ENCODE peak calls at places on chromosomes 5 and 9, in nine cellular contexts. E, H, T, L, O, F, J, B and N are unnamed samples.

GRCh38 chr9:130323051-130323757 is 57.6 kb downstream of the HMCN2 start:
- DNase-seq in E (no peak), H (no peak), T (no peak), L (no peak), O (no peak), F (no peak), J (no peak), B (no peak), N (no peak)

GRCh38 chr5:80229902-80230255 is 26.0 kb downstream of the SERINC5 start:
- DNase-seq in E (no peak), H (no peak), T (no peak), L (no peak), O (no peak), F (no peak), J (no peak), B (no peak), N (no peak)

GRCh38 chr9:137435381-137435891 is 5.7 kb downstream of the ENTPD8 start:
- DNase-seq in E (no peak), H (no peak), T (no peak), L (no peak), O (no peak), F (no peak), J (no peak), B (peak), N (no peak)

GRCh38 chr9:124684140-124684539 is 87.0 kb downstream of the NR6A1 start:
- DNase-seq in E (peak), H (no peak), T (no peak), L (no peak), O (no peak), F (no peak), J (no peak), B (no peak), N (no peak)

GRCh38 chr5:172676914-172677475 is 35.9 kb downstream of the NEURL1B start:
- DNase-seq in E (no peak), H (no peak), T (no peak), L (no peak), O (no peak), F (no peak), J (no peak), B (no peak), N (no peak)

GRCh38 chr5:1744393-1745189 is 55.0 kb downstream of the MRPL36 start:
- DNase-seq in E (no peak), H (no peak), T (no peak), L (no peak), O (no peak), F (no peak), J (no peak), B (no peak), N (no peak)

GRCh38 chr5:87210076-87210475 is 57.6 kb upstream of the RASA1 start:
- DNase-seq in E (no peak), H (no peak), T (no peak), L (no peak), O (no peak), F (no peak), J (no peak), B (no peak), N (no peak)

GRCh38 chr9:74499770-74500583 is 2.8 kb downstream of the RORB start:
- DNase-seq in E (no peak), H (no peak), T (peak), L (no peak), O (peak), F (no peak), J (no peak), B (peak), N (peak)

GRCh38 chr9:132627120-132627519 is 42.7 kb downstream of the DDX31 start:
- DNase-seq in E (no peak), H (no peak), T (no peak), L (no peak), O (no peak), F (peak), J (no peak), B (no peak), N (no peak)

GRCh38 chr9:114958021-114958846 is 27.8 kb upstream of the TNFSF8 start:
- DNase-seq in E (peak), H (peak), T (peak), L (no peak), O (peak), F (peak), J (peak), B (no peak), N (no peak)

GRCh38 chr9:19127881-19128719 is 808 bp upstream of the PLIN2 start:
- DNase-seq in E (peak), H (no peak), T (peak), L (no peak), O (peak), F (peak), J (peak), B (peak), N (peak)

GRCh38 chr5:87141544-87141943 is 126.1 kb upstream of the RASA1 start:
- DNase-seq in E (no peak), H (no peak), T (no peak), L (no peak), O (no peak), F (no peak), J (no peak), B (no peak), N (no peak)

GRCh38 chr9:128882677-128883590 is 1.0 kb downstream of the LRRC8A start:
- DNase-seq in E (no peak), H (peak), T (no peak), L (no peak), O (peak), F (no peak), J (no peak), B (peak), N (peak)

GRCh38 chr9:93264338-93265125 is 80.6 kb downstream of the WNK2 start:
- DNase-seq in E (no peak), H (no peak), T (no peak), L (no peak), O (no peak), F (peak), J (no peak), B (no peak), N (no peak)

GRCh38 chr5:1476181-1476966 is 31.1 kb upstream of the SLC6A3 start:
- DNase-seq in E (no peak), H (no peak), T (no peak), L (no peak), O (no peak), F (no peak), J (no peak), B (no peak), N (no peak)

GRCh38 chr5:146344155-146345118 is 5.8 kb downstream of the POU4F3 start:
- DNase-seq in E (no peak), H (peak), T (no peak), L (no peak), O (peak), F (peak), J (no peak), B (peak), N (peak)

GRCh38 chr5:104937591-104937990 is 1375.0 kb upstream of the NUDT12 start:
- DNase-seq in E (no peak), H (no peak), T (no peak), L (no peak), O (no peak), F (no peak), J (no peak), B (no peak), N (no peak)

GRCh38 chr5:72137826-72138409 is 30.6 kb downstream of the MAP1B start:
- DNase-seq in E (no peak), H (no peak), T (peak), L (no peak), O (no peak), F (no peak), J (peak), B (no peak), N (no peak)

GRCh38 chr9:131856105-131856504 is 116.2 kb upstream of the RAPGEF1 start:
- DNase-seq in E (no peak), H (no peak), T (no peak), L (no peak), O (no peak), F (no peak), J (no peak), B (no peak), N (peak)

GRCh38 chr5:56490971-56491468 is 257.9 kb upstream of the ANKRD55 start:
- DNase-seq in E (no peak), H (no peak), T (no peak), L (no peak), O (peak), F (no peak), J (no peak), B (no peak), N (no peak)

GRCh38 chr5:60927450-60927849 is 17.4 kb downstream of the ERCC8 start:
- DNase-seq in E (no peak), H (no peak), T (no peak), L (no peak), O (no peak), F (no peak), J (no peak), B (no peak), N (no peak)

GRCh38 chr5:179166886-179167841 is 107.0 kb downstream of the ZNF354C start:
- DNase-seq in E (peak), H (peak), T (peak), L (no peak), O (peak), F (peak), J (no peak), B (peak), N (peak)

GRCh38 chr9:34059231-34059720 is 10.6 kb upstream of the UBAP2 start:
- DNase-seq in E (no peak), H (no peak), T (no peak), L (no peak), O (peak), F (no peak), J (no peak), B (no peak), N (no peak)
- TF ChIP-seq CTCF in E (no peak), H (no peak), T (no peak), L (no peak), O (no peak), F (no peak), J (no peak), B (no peak), N (no peak)

GRCh38 chr5:137890850-137891249 is 1.6 kb downstream of the PKD2L2 start:
- DNase-seq in E (no peak), H (no peak), T (no peak), L (no peak), O (no peak), F (no peak), J (no peak), B (no peak), N (no peak)

GRCh38 chr5:137888489-137888874 is 775 bp upstream of the PKD2L2 start:
- DNase-seq in E (no peak), H (no peak), T (no peak), L (no peak), O (no peak), F (no peak), J (no peak), B (no peak), N (no peak)

GRCh38 chr5:137888875-137889759 is at the start of gene PKD2L2:
- DNase-seq in E (peak), H (peak), T (peak), L (peak), O (peak), F (peak), J (peak), B (no peak), N (peak)

GRCh38 chr5:137894586-137894985 is 5.3 kb downstream of the PKD2L2 start:
- DNase-seq in E (no peak), H (no peak), T (no peak), L (no peak), O (no peak), F (no peak), J (no peak), B (no peak), N (no peak)

GRCh38 chr5:137891849-137892248 is 2.6 kb downstream of the PKD2L2 start:
- DNase-seq in E (no peak), H (no peak), T (no peak), L (no peak), O (no peak), F (no peak), J (peak), B (no peak), N (no peak)
- TF ChIP-seq CTCF in E (peak), H (peak), T (peak), L (peak), O (peak), F (no peak), J (peak), B (peak), N (peak)

GRCh38 chr9:104589611-104590010 is 9.6 kb downstream of the OR13C5 start:
- DNase-seq in E (no peak), H (no peak), T (no peak), L (no peak), O (no peak), F (no peak), J (no peak), B (no peak), N (no peak)
- TF ChIP-seq CTCF in E (no peak), H (no peak), T (no peak), L (no peak), O (no peak), F (no peak), J (no peak), B (no peak), N (no peak)

GRCh38 chr5:78984020-78984610 is 995 bp downstream of the ARSB start:
- DNase-seq in E (no peak), H (no peak), T (no peak), L (no peak), O (peak), F (no peak), J (peak), B (no peak), N (no peak)
- TF ChIP-seq CTCF in E (peak), H (no peak), T (no peak), L (no peak), O (no peak), F (peak), J (no peak), B (no peak), N (no peak)

GRCh38 chr5:96214442-96215197 is 218.4 kb downstream of the PCSK1 start:
- DNase-seq in E (no peak), H (no peak), T (no peak), L (no peak), O (no peak), F (no peak), J (no peak), B (no peak), N (no peak)
- TF ChIP-seq CTCF in E (no peak), H (no peak), T (no peak), L (no peak), O (no peak), F (no peak), J (no peak), B (no peak), N (no peak)

GRCh38 chr9:122190597-122191381 is 31.1 kb downstream of the MORN5 start:
- DNase-seq in E (no peak), H (no peak), T (no peak), L (peak), O (no peak), F (peak), J (peak), B (no peak), N (no peak)
- TF ChIP-seq CTCF in E (no peak), H (no peak), T (no peak), L (no peak), O (no peak), F (no peak), J (no peak), B (no peak), N (no peak)

DNA sequence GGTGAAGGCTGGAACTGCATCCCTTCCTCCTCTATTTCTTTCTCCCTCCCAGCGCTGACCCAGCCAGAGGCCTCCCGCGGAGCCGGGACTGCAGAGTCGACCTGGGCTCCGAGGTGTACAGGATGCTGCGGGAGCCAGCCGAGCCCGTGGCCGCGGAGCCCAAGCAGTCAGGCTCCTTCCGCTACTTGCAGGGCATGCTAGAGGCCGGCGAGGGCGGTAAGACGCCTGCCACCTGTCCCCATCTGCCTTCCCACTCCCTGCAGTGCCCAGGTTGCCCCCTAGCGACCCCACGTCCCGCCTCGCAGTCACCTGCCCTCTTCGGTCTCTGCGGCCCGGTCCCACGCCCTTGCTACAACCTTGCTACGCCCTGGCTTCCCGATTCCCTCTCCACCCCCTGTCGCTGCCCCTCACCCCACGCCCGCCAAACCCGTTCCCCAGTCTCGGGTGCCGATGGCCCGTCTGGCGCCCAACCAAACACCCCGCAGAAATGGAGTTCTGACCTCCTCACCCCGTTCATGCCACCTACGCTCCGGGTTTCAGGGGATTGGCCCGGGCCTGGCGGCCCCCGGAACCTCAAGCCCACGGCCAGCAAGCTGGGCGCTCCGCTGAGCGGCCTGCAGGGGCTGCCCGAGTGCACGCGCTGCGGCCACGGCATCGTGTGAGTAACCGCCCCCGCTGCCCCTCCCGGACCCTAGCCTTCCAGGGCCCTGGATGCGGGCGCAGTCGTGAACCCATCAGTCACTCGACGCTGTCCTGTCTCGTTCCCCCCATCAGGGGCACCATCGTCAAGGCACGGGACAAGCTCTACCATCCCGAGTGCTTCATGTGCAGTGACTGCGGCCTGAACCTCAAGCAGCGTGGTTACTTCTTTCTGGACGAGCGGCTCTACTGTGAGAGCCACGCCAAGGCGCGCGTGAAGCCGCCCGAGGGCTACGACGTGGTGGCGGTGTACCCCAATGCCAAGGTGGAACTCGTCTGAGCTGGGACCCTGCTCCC is 14.1 kb downstream of the PDLIM4 start:
- DNase-seq in E (no peak), H (no peak), T (peak), L (no peak), O (no peak), F (peak), J (peak), B (no peak), N (no peak)
- TF ChIP-seq CTCF in E (no peak), H (no peak), T (no peak), L (no peak), O (peak), F (no peak), J (no peak), B (no peak), N (no peak)